ENCODE peak calls at places on chromosomes 2 and 18, in seven cellular contexts. One of them, this sample, is unnamed. For H3K4me1 and H3K36me3, the result is how much of the 10 kb centered on the place peaks cover.

GRCh38 chr2:190180313-190181065 is 118.0 kb upstream of the MSTN start:
- DNase-seq in spleen: peak
- DNase-seq in hepatocyte: peak
- DNase-seq in adrenal gland: peak
- DNase-seq in SJCRH30: peak
- DNase-seq in esophagus muscularis mucosa: no peak
- DNase-seq in CD8-positive, alpha-beta T cell: no peak
- DNase-seq in this sample: peak

GRCh38 chr18:61676763-61677434 is 215.9 kb downstream of the RNF152 start:
- DNase-seq in spleen: no peak
- DNase-seq in hepatocyte: no peak
- DNase-seq in adrenal gland: no peak
- DNase-seq in SJCRH30: no peak
- DNase-seq in esophagus muscularis mucosa: no peak
- DNase-seq in CD8-positive, alpha-beta T cell: no peak
- DNase-seq in this sample: no peak

GRCh38 chr2:222879602-222879933 is 18.7 kb downstream of the ACSL3 start:
- DNase-seq in spleen: no peak
- DNase-seq in hepatocyte: no peak
- DNase-seq in adrenal gland: no peak
- DNase-seq in SJCRH30: no peak
- DNase-seq in esophagus muscularis mucosa: no peak
- DNase-seq in CD8-positive, alpha-beta T cell: no peak
- DNase-seq in this sample: no peak

GRCh38 chr2:215372968-215373649 is 61.2 kb downstream of the ATIC start:
- DNase-seq in spleen: no peak
- DNase-seq in hepatocyte: no peak
- DNase-seq in adrenal gland: no peak
- DNase-seq in SJCRH30: no peak
- DNase-seq in esophagus muscularis mucosa: peak
- DNase-seq in CD8-positive, alpha-beta T cell: no peak
- DNase-seq in this sample: no peak

GRCh38 chr2:152200562-152201465 is 25.3 kb upstream of the STAM2 start:
- DNase-seq in spleen: no peak
- DNase-seq in hepatocyte: peak
- DNase-seq in adrenal gland: peak
- DNase-seq in SJCRH30: peak
- DNase-seq in esophagus muscularis mucosa: peak
- DNase-seq in CD8-positive, alpha-beta T cell: no peak
- DNase-seq in this sample: peak

GRCh38 chr18:79200546-79201268 is 131.5 kb downstream of the ATP9B start:
- DNase-seq in spleen: no peak
- DNase-seq in hepatocyte: peak
- DNase-seq in adrenal gland: peak
- DNase-seq in SJCRH30: peak
- DNase-seq in esophagus muscularis mucosa: peak
- DNase-seq in CD8-positive, alpha-beta T cell: no peak
- DNase-seq in this sample: peak

GRCh38 chr2:218851286-218851685 is 8.3 kb upstream of the WNT6 start:
- DNase-seq in spleen: peak
- DNase-seq in hepatocyte: no peak
- DNase-seq in adrenal gland: no peak
- DNase-seq in SJCRH30: no peak
- DNase-seq in esophagus muscularis mucosa: no peak
- DNase-seq in CD8-positive, alpha-beta T cell: no peak
- DNase-seq in this sample: no peak

GRCh38 chr2:132448771-132449170 is 32.2 kb downstream of the GPR39 start:
- DNase-seq in spleen: no peak
- DNase-seq in hepatocyte: peak
- DNase-seq in adrenal gland: peak
- DNase-seq in SJCRH30: peak
- DNase-seq in esophagus muscularis mucosa: no peak
- DNase-seq in CD8-positive, alpha-beta T cell: no peak
- DNase-seq in this sample: no peak

GRCh38 chr18:47248610-47249343 is 2.7 kb downstream of the SKOR2 start:
- DNase-seq in spleen: no peak
- DNase-seq in hepatocyte: no peak
- DNase-seq in adrenal gland: no peak
- DNase-seq in SJCRH30: no peak
- DNase-seq in esophagus muscularis mucosa: no peak
- DNase-seq in CD8-positive, alpha-beta T cell: no peak
- DNase-seq in this sample: no peak

GRCh38 chr2:216034065-216034464 is 20.7 kb upstream of the MREG start:
- DNase-seq in spleen: peak
- DNase-seq in hepatocyte: peak
- DNase-seq in adrenal gland: peak
- DNase-seq in SJCRH30: peak
- DNase-seq in esophagus muscularis mucosa: peak
- DNase-seq in CD8-positive, alpha-beta T cell: peak
- DNase-seq in this sample: peak

GRCh38 chr2:38526195-38526594 is 76.5 kb downstream of the HNRNPLL start:
- DNase-seq in spleen: no peak
- DNase-seq in hepatocyte: no peak
- DNase-seq in adrenal gland: no peak
- DNase-seq in SJCRH30: no peak
- DNase-seq in esophagus muscularis mucosa: no peak
- DNase-seq in CD8-positive, alpha-beta T cell: no peak
- DNase-seq in this sample: no peak

GRCh38 chr2:236574424-236575145 is 5.0 kb downstream of the ACKR3 start:
- DNase-seq in spleen: no peak
- DNase-seq in hepatocyte: no peak
- DNase-seq in adrenal gland: no peak
- DNase-seq in SJCRH30: no peak
- DNase-seq in esophagus muscularis mucosa: no peak
- DNase-seq in CD8-positive, alpha-beta T cell: no peak
- DNase-seq in this sample: no peak

GRCh38 chr2:111954602-111955332 is 56.4 kb downstream of the MERTK start:
- DNase-seq in spleen: no peak
- DNase-seq in hepatocyte: no peak
- DNase-seq in adrenal gland: no peak
- DNase-seq in SJCRH30: peak
- DNase-seq in esophagus muscularis mucosa: no peak
- DNase-seq in CD8-positive, alpha-beta T cell: no peak
- DNase-seq in this sample: no peak

GRCh38 chr18:9987931-9988330 is 74.1 kb downstream of the VAPA start:
- DNase-seq in spleen: no peak
- DNase-seq in hepatocyte: no peak
- DNase-seq in adrenal gland: no peak
- DNase-seq in SJCRH30: peak
- DNase-seq in esophagus muscularis mucosa: peak
- DNase-seq in CD8-positive, alpha-beta T cell: no peak
- DNase-seq in this sample: peak

GRCh38 chr2:125405816-125406215 is 1250.1 kb upstream of the GYPC start:
- DNase-seq in spleen: no peak
- DNase-seq in hepatocyte: peak
- DNase-seq in adrenal gland: peak
- DNase-seq in SJCRH30: peak
- DNase-seq in esophagus muscularis mucosa: no peak
- DNase-seq in CD8-positive, alpha-beta T cell: no peak
- DNase-seq in this sample: no peak

GRCh38 chr18:68560128-68560527 is 154.8 kb downstream of the TMX3 start:
- DNase-seq in spleen: no peak
- DNase-seq in hepatocyte: no peak
- DNase-seq in adrenal gland: no peak
- DNase-seq in SJCRH30: no peak
- DNase-seq in esophagus muscularis mucosa: no peak
- DNase-seq in CD8-positive, alpha-beta T cell: no peak
- DNase-seq in this sample: no peak

GRCh38 chr2:203940039-203940438 is 3.5 kb downstream of the ICOS start:
- DNase-seq in spleen: no peak
- DNase-seq in hepatocyte: no peak
- DNase-seq in adrenal gland: no peak
- DNase-seq in SJCRH30: no peak
- DNase-seq in esophagus muscularis mucosa: no peak
- DNase-seq in CD8-positive, alpha-beta T cell: no peak
- DNase-seq in this sample: no peak
- H3K4me1 ChIP-seq in spleen: under half
- H3K4me1 ChIP-seq in hepatocyte: under half
- H3K4me1 ChIP-seq in adrenal gland: under half
- H3K4me1 ChIP-seq in SJCRH30: under half
- H3K4me1 ChIP-seq in esophagus muscularis mucosa: under half
- H3K4me1 ChIP-seq in CD8-positive, alpha-beta T cell: under half
- H3K4me1 ChIP-seq in this sample: under half

GRCh38 chr2:16038586-16038985 is 98.2 kb downstream of the MYCN start:
- DNase-seq in spleen: no peak
- DNase-seq in hepatocyte: no peak
- DNase-seq in adrenal gland: no peak
- DNase-seq in SJCRH30: peak
- DNase-seq in esophagus muscularis mucosa: no peak
- DNase-seq in CD8-positive, alpha-beta T cell: no peak
- DNase-seq in this sample: no peak
- H3K36me3 ChIP-seq in spleen: under half
- H3K36me3 ChIP-seq in hepatocyte: under half
- H3K36me3 ChIP-seq in adrenal gland: under half
- H3K36me3 ChIP-seq in SJCRH30: under half
- H3K36me3 ChIP-seq in esophagus muscularis mucosa: under half
- H3K36me3 ChIP-seq in CD8-positive, alpha-beta T cell: under half
- H3K36me3 ChIP-seq in this sample: under half

GRCh38 chr18:76458522-76459311 is 36.3 kb downstream of the ZNF516 start:
- DNase-seq in spleen: peak
- DNase-seq in hepatocyte: no peak
- DNase-seq in adrenal gland: no peak
- DNase-seq in SJCRH30: no peak
- DNase-seq in esophagus muscularis mucosa: no peak
- DNase-seq in CD8-positive, alpha-beta T cell: no peak
- DNase-seq in this sample: peak
- H3K27ac ChIP-seq in spleen: no peak
- H3K27ac ChIP-seq in hepatocyte: peak
- H3K27ac ChIP-seq in adrenal gland: peak
- H3K27ac ChIP-seq in SJCRH30: no peak
- H3K27ac ChIP-seq in esophagus muscularis mucosa: peak
- H3K27ac ChIP-seq in CD8-positive, alpha-beta T cell: no peak
- H3K27ac ChIP-seq in this sample: peak

GRCh38 chr18:2986150-2986865 is 26.6 kb downstream of the LPIN2 start:
- DNase-seq in spleen: no peak
- DNase-seq in hepatocyte: no peak
- DNase-seq in adrenal gland: no peak
- DNase-seq in SJCRH30: no peak
- DNase-seq in esophagus muscularis mucosa: no peak
- DNase-seq in CD8-positive, alpha-beta T cell: no peak
- DNase-seq in this sample: no peak

GRCh38 chr18:2982452-2983172 is 30.3 kb downstream of the LPIN2 start:
- DNase-seq in spleen: no peak
- DNase-seq in hepatocyte: peak
- DNase-seq in adrenal gland: no peak
- DNase-seq in SJCRH30: no peak
- DNase-seq in esophagus muscularis mucosa: no peak
- DNase-seq in CD8-positive, alpha-beta T cell: no peak
- DNase-seq in this sample: no peak

GRCh38 chr18:2985628-2986027 is 27.3 kb downstream of the LPIN2 start:
- DNase-seq in spleen: no peak
- DNase-seq in hepatocyte: no peak
- DNase-seq in adrenal gland: no peak
- DNase-seq in SJCRH30: peak
- DNase-seq in esophagus muscularis mucosa: no peak
- DNase-seq in CD8-positive, alpha-beta T cell: no peak
- DNase-seq in this sample: no peak

GRCh38 chr18:2983296-2983695 is 29.6 kb downstream of the LPIN2 start:
- DNase-seq in spleen: no peak
- DNase-seq in hepatocyte: no peak
- DNase-seq in adrenal gland: no peak
- DNase-seq in SJCRH30: no peak
- DNase-seq in esophagus muscularis mucosa: no peak
- DNase-seq in CD8-positive, alpha-beta T cell: no peak
- DNase-seq in this sample: no peak

DNA sequence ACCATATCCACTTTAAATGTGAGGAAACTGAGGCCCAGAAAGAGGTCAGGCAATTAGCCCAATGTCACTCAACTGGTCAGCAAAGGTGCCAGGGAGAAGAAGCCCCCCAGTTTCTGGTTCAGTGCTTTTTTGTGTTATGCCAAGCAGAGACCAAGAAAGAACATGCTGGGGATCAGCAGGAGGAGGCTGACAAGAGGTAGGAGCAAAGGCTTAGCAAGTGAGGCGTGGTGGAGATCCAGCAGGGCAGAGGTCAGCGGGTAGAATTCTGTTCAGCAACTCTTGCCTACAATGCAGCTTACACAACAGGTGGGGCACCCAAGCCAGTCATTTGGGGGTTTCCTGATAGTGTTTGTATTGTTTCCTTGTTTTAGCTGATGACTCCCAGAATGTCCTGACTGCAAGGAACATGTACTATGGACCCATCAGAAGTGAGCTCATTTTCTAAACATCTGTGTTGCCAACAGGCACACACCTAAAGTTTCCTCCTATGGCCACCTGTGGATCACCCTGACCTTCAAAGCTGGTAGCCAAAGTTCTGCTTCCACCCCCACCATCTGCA is 28.2 kb downstream of the LPIN2 start:
- DNase-seq in spleen: no peak
- DNase-seq in hepatocyte: peak
- DNase-seq in adrenal gland: no peak
- DNase-seq in SJCRH30: no peak
- DNase-seq in esophagus muscularis mucosa: no peak
- DNase-seq in CD8-positive, alpha-beta T cell: no peak
- DNase-seq in this sample: no peak
- H3K4me1 ChIP-seq in spleen: under half
- H3K4me1 ChIP-seq in hepatocyte: half or more
- H3K4me1 ChIP-seq in adrenal gland: under half
- H3K4me1 ChIP-seq in SJCRH30: under half
- H3K4me1 ChIP-seq in esophagus muscularis mucosa: half or more
- H3K4me1 ChIP-seq in CD8-positive, alpha-beta T cell: under half
- H3K4me1 ChIP-seq in this sample: under half

DNA sequence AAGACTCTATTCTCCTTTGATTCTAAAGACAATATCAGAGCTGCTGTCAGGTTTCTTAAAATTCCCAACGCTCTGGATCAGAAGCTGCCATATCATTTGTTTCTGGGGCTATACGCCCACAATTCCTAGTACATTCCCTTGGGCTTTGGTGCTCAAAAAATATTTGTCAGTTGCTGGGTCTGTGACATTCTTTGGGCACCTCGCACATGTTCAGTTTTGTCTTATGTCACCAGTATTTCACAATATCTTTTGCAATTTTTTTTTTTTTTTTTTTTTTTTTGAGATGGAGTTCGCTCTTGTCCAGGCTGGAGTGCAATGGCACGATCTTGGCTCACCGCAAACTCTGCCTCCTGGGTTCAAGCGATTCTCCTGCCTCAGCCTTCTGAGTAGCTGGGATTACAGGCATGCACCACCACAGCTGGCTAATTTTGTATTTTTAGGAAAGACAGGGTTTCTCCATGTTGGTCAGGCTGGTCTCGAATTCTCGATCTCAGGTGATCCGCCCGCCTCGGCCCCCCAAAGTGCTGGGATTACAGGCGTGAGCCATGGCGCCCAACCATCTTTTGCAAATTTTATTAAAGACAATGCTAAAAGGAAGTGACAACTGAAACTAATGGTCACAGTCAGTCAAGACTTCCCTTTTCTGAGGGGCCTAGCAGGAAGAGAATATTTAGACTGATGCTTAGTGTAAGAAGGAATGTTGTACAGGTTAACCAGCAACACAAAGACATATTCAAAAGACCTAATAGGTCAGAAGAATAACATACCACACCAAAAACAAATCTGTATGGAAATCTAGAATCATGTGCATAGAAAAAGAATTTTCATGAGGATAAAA is 6.8 kb downstream of the ZNF397 start:
- DNase-seq in spleen: no peak
- DNase-seq in hepatocyte: no peak
- DNase-seq in adrenal gland: no peak
- DNase-seq in SJCRH30: no peak
- DNase-seq in esophagus muscularis mucosa: no peak
- DNase-seq in CD8-positive, alpha-beta T cell: no peak
- DNase-seq in this sample: no peak
- H3K36me3 ChIP-seq in spleen: half or more
- H3K36me3 ChIP-seq in hepatocyte: under half
- H3K36me3 ChIP-seq in adrenal gland: under half
- H3K36me3 ChIP-seq in SJCRH30: under half
- H3K36me3 ChIP-seq in esophagus muscularis mucosa: half or more
- H3K36me3 ChIP-seq in CD8-positive, alpha-beta T cell: under half
- H3K36me3 ChIP-seq in this sample: under half